ENCODE peak calls at places on chromosomes 11 and 22, in five cellular contexts. M is NCI-H1436, U is GM23338, Z is HuH-7, K is AG08395. G is an unnamed sample.

GRCh38 chr11:105144887-105145286 is 5.3 kb upstream of the CARD18 start:
- DNase-seq in M (no peak), U (no peak), Z (no peak), K (peak), G (no peak)

GRCh38 chr11:67368621-67369020 is 4.8 kb downstream of the CLCF1 start:
- DNase-seq in M (no peak), U (no peak), Z (no peak), K (no peak), G (no peak)

GRCh38 chr22:29311468-29312217 is 3.9 kb downstream of the RASL10A start:
- DNase-seq in M (no peak), U (no peak), Z (no peak), K (peak), G (no peak)

GRCh38 chr11:72377596-72377995 is 56.7 kb downstream of the CLPB start:
- DNase-seq in M (no peak), U (no peak), Z (no peak), K (no peak), G (no peak)

GRCh38 chr22:46105494-46106278 is 44.6 kb upstream of the PPARA start:
- DNase-seq in M (no peak), U (no peak), Z (peak), K (peak), G (peak)

GRCh38 chr11:112477929-112478317 is 217.3 kb upstream of the PLET1 start:
- DNase-seq in M (no peak), U (no peak), Z (no peak), K (no peak), G (no peak)

GRCh38 chr11:59668188-59668949 is 468 bp downstream of the PATL1 start:
- DNase-seq in M (no peak), U (peak), Z (peak), K (peak), G (peak)

GRCh38 chr11:78731008-78731407 is 156.3 kb upstream of the NARS2 start:
- DNase-seq in M (no peak), U (no peak), Z (no peak), K (no peak), G (no peak)

GRCh38 chr11:84398017-84398626 is 1112.0 kb upstream of the CCDC90B start:
- DNase-seq in M (peak), U (peak), Z (peak), K (peak), G (peak)

GRCh38 chr11:11421509-11421908 is 68.5 kb upstream of the CSNK2A3 start:
- DNase-seq in M (no peak), U (no peak), Z (no peak), K (no peak), G (no peak)

GRCh38 chr11:1001682-1002081 is 34.8 kb downstream of the MUC6 start:
- DNase-seq in M (no peak), U (no peak), Z (no peak), K (no peak), G (no peak)

GRCh38 chr22:37467556-37467955 is 18.6 kb downstream of the MFNG start:
- DNase-seq in M (no peak), U (no peak), Z (no peak), K (no peak), G (no peak)

GRCh38 chr22:47445716-47446290 is 683.4 kb downstream of the TBC1D22A start:
- DNase-seq in M (no peak), U (no peak), Z (no peak), K (no peak), G (no peak)

GRCh38 chr22:30386608-30386959 is 627 bp downstream of the RNF215 start:
- DNase-seq in M (no peak), U (no peak), Z (no peak), K (no peak), G (no peak)

GRCh38 chr22:49272546-49273125 is 555.0 kb downstream of the BRD1 start:
- DNase-seq in M (no peak), U (no peak), Z (no peak), K (no peak), G (no peak)

GRCh38 chr22:37199103-37199838 is 11.2 kb upstream of the C1QTNF6 start:
- DNase-seq in M (peak), U (peak), Z (peak), K (peak), G (peak)

GRCh38 chr11:820655-821512 is 2.2 kb downstream of the PNPLA2 start:
- DNase-seq in M (no peak), U (no peak), Z (no peak), K (peak), G (peak)

GRCh38 chr22:35519306-35520000 is 21.2 kb upstream of the RASD2 start:
- DNase-seq in M (no peak), U (no peak), Z (no peak), K (no peak), G (no peak)

GRCh38 chr22:20509344-20510047 is 2.1 kb downstream of the MED15 start:
- DNase-seq in M (no peak), U (peak), Z (peak), K (peak), G (peak)

GRCh38 chr11:5280582-5281102 is 10.9 kb upstream of the HBE1 start:
- DNase-seq in M (no peak), U (peak), Z (no peak), K (peak), G (peak)

GRCh38 chr11:124934862-124935547 is 842 bp downstream of the HEPACAM start:
- DNase-seq in M (no peak), U (peak), Z (no peak), K (peak), G (peak)

G was measured in A549.